ENCODE peak calls at places on chromosomes 3 and 15, in ten cellular contexts. G, X, H, E, P, B, L, V, D and K are unnamed samples.
A peak's percentile ranks its signal among the peaks of the same experiment; 100 is the strongest.

GRCh38 chr3:98027084-98027445 is 8.1 kb downstream of the GABRR3 start:
- DNase-seq in L (no peak), X (no peak), E (no peak), B (no peak), D (no peak), P (no peak), G (no peak), H (no peak), V (no peak), K (no peak)

GRCh38 chr15:71250936-71251468 is 135.7 kb downstream of the THSD4 start:
- DNase-seq in X (no peak), H (no peak), V (no peak), D (no peak), B (no peak), G (no peak), E (no peak), L (no peak), P (no peak), K (no peak)

GRCh38 chr3:119715105-119715504 is 12.3 kb downstream of the CFAP91 start:
- DNase-seq in D (no peak), B (no peak), L (no peak), G (no peak), H (no peak), V (no peak), P (no peak), X (no peak), E (no peak), K (no peak)

GRCh38 chr3:71908001-71908400 is 123.1 kb upstream of the PROK2 start:
- DNase-seq in D (no peak), L (no peak), P (no peak), G (no peak), X (no peak), H (no peak), E (no peak), B (no peak), V (no peak), K (no peak)

GRCh38 chr3:7683431-7683830 is 818.2 kb upstream of the LMCD1 start:
- DNase-seq in B (no peak), L (no peak), G (no peak), H (no peak), P (no peak), X (no peak), V (no peak), E (no peak), D (no peak), K (no peak)

GRCh38 chr15:88623061-88623460 is 1.9 kb downstream of the AEN start:
- DNase-seq in H (peak; percentile 64), B (peak; percentile 44), V (no peak), D (no peak), P (peak; percentile 34), G (peak; percentile 97), L (no peak), E (peak; percentile 71), X (no peak), K (peak; percentile 65)

GRCh38 chr3:148223266-148223665 is 474.4 kb upstream of the AGTR1 start:
- DNase-seq in V (no peak), D (no peak), B (no peak), X (no peak), G (no peak), H (no peak), P (no peak), L (no peak), E (no peak), K (no peak)

GRCh38 chr3:165254812-165255211 is 58.6 kb upstream of the SLITRK3 start:
- DNase-seq in D (no peak), L (no peak), H (no peak), V (no peak), G (peak; percentile 58), E (no peak), P (no peak), B (no peak), X (no peak), K (no peak)

GRCh38 chr15:38148476-38148875 is 104.2 kb upstream of the SPRED1 start:
- DNase-seq in P (no peak), E (no peak), L (no peak), V (no peak), B (no peak), D (no peak), H (no peak), X (no peak), G (no peak), K (no peak)

GRCh38 chr3:131568460-131568859 is 65.7 kb upstream of the MRPL3 start:
- DNase-seq in E (no peak), P (no peak), G (no peak), V (no peak), X (no peak), L (no peak), B (no peak), D (no peak), H (no peak), K (no peak)

GRCh38 chr3:114318295-114318694 is 24.5 kb downstream of the TIGIT start:
- DNase-seq in G (no peak), B (no peak), L (no peak), H (no peak), E (peak; percentile 47), P (no peak), V (no peak), X (no peak), D (no peak), K (no peak)

GRCh38 chr3:3740061-3740460 is 59.2 kb upstream of the LRRN1 start:
- DNase-seq in B (no peak), L (no peak), H (no peak), G (no peak), X (no peak), D (no peak), E (no peak), P (no peak), V (no peak), K (no peak)

GRCh38 chr3:72161870-72162617 is 377.1 kb upstream of the PROK2 start:
- DNase-seq in D (peak; percentile 52), H (peak; percentile 27), G (peak; percentile 83), P (no peak), B (no peak), X (no peak), L (no peak), E (no peak), V (no peak), K (no peak)

GRCh38 chr3:105866656-105867653 is 1.9 kb downstream of the CBLB start:
- DNase-seq in B (no peak), X (no peak), P (no peak), E (peak; percentile 29), D (no peak), G (peak; percentile 31), L (no peak), V (no peak), H (peak; percentile 27), K (no peak)

GRCh38 chr3:53675022-53675697 is 171.1 kb downstream of the CHDH start:
- DNase-seq in P (no peak), H (no peak), E (no peak), G (no peak), X (no peak), D (no peak), B (no peak), L (no peak), V (no peak), K (no peak)

GRCh38 chr3:149207475-149207874 is 14.2 kb downstream of the CP start:
- DNase-seq in D (no peak), L (no peak), X (no peak), P (no peak), B (no peak), G (no peak), V (no peak), H (no peak), E (no peak), K (no peak)

GRCh38 chr3:79517766-79518413 is 249.9 kb downstream of the ROBO1 start:
- DNase-seq in H (no peak), V (no peak), P (no peak), E (no peak), G (peak; percentile 55), X (no peak), L (no peak), B (no peak), D (no peak), K (peak; percentile 15)

GRCh38 chr3:98557324-98558010 is 25.7 kb downstream of the GPR15 start:
- DNase-seq in G (peak; percentile 65), X (no peak), E (peak; percentile 52), P (no peak), H (no peak), D (no peak), B (peak; percentile 21), L (no peak), V (no peak), K (no peak)

GRCh38 chr3:171242170-171242569 is 215.7 kb upstream of the SLC2A2 start:
- DNase-seq in E (no peak), P (no peak), V (no peak), D (no peak), L (no peak), B (no peak), X (no peak), H (no peak), G (no peak), K (no peak)

GRCh38 chr3:30114918-30115317 is 491.5 kb upstream of the TGFBR2 start:
- DNase-seq in P (no peak), X (no peak), G (no peak), D (no peak), L (no peak), E (no peak), H (no peak), B (no peak), V (no peak), K (no peak)

GRCh38 chr3:9914559-9915251 is 2.2 kb upstream of the IL17RC start:
- DNase-seq in X (no peak), P (no peak), B (no peak), H (no peak), E (no peak), D (no peak), V (no peak), L (no peak), G (no peak), K (no peak)

GRCh38 chr3:147405552-147406254 is 640 bp downstream of the ZIC4 start:
- DNase-seq in H (no peak), V (no peak), E (no peak), G (no peak), B (no peak), X (no peak), P (no peak), D (no peak), L (no peak), K (no peak)

GRCh38 chr15:59437777-59438574 is at the start of gene FAM81A:
- DNase-seq in V (peak; percentile 92), B (peak; percentile 38), H (peak; percentile 60), P (no peak), G (peak; percentile 54), E (peak; percentile 65), X (peak; percentile 77), D (peak; percentile 80), L (peak; percentile 32), K (no peak)

GRCh38 chr3:149151843-149152242 is 22.4 kb downstream of the HPS3 start:
- DNase-seq in L (no peak), P (no peak), X (no peak), E (no peak), B (no peak), G (no peak), H (no peak), D (no peak), V (no peak), K (no peak)

GRCh38 chr3:142844339-142844977 is 44.4 kb downstream of the PCOLCE2 start:
- DNase-seq in X (no peak), L (no peak), D (no peak), B (no peak), V (no peak), H (peak; percentile 14), E (no peak), G (peak; percentile 81), P (no peak), K (peak; percentile 30)

GRCh38 chr3:138729279-138729678 is 105.4 kb downstream of the PIK3CB start:
- DNase-seq in P (no peak), D (no peak), B (no peak), V (no peak), X (no peak), H (no peak), L (no peak), E (no peak), G (no peak), K (no peak)

GRCh38 chr3:38168988-38169363 is 3.6 kb downstream of the OXSR1 start:
- DNase-seq in L (no peak), E (no peak), X (no peak), P (no peak), V (no peak), G (peak; percentile 43), H (no peak), D (no peak), B (no peak), K (peak; percentile 31)

GRCh38 chr15:74710349-74711094 is 14.7 kb upstream of the EDC3 start:
- DNase-seq in V (no peak), E (no peak), L (no peak), G (no peak), D (no peak), B (no peak), X (no peak), H (no peak), P (no peak), K (no peak)